ENCODE peak calls at places on chromosomes 16 and 17, in nine cellular contexts. R is NCI-H2029 treated with DMSO at 0.1 percent for 48 hours; S is fibroblast of the conjunctiva; T is kidney; Q is activated naive CD4-positive, alpha-beta T cell treated with Interleukin-2 at 50 U/mL for 16 hours; E is ELR; M is stimulated activated CD8-positive, alpha-beta memory T cell treated with anti-CD3 and anti-CD28 coated beads, Interleukin-4, amount 100 ng/mL, for 1 hour; L is ureter; U is GM12892. I is an unnamed sample.

GRCh38 chr17:80175411-80175810 is 5.6 kb downstream of the CARD14 start:
- DNase-seq in R (no peak), S (no peak), T (peak; percentile 84), Q (no peak), E (peak; percentile 32), M (no peak), L (no peak), U (no peak), I (no peak)

GRCh38 chr16:71762186-71762585 is 37.7 kb upstream of the PHLPP2 start:
- DNase-seq in R (no peak), S (no peak), T (no peak), Q (no peak), E (peak; percentile 66), M (no peak), L (no peak), U (no peak), I (no peak)

GRCh38 chr17:69819316-69820087 is 255.5 kb upstream of the KCNJ16 start:
- DNase-seq in R (no peak), S (no peak), T (no peak), Q (no peak), E (peak; percentile 27), M (no peak), L (no peak), U (no peak), I (no peak)

GRCh38 chr17:74148901-74149596 is 54.4 kb upstream of the RPL38 start:
- DNase-seq in R (no peak), S (no peak), T (no peak), Q (no peak), E (no peak), M (no peak), L (peak; percentile 3), U (no peak), I (no peak)

GRCh38 chr17:81400154-81400938 is 5.1 kb downstream of the BAHCC1 start:
- DNase-seq in R (no peak), S (no peak), T (no peak), Q (no peak), E (peak; percentile 74), M (no peak), L (no peak), U (no peak), I (no peak)

GRCh38 chr16:48124266-48124665 is 31.5 kb downstream of the ABCC12 start:
- DNase-seq in R (no peak), S (no peak), T (no peak), Q (no peak), E (no peak), M (no peak), L (no peak), U (no peak), I (no peak)

GRCh38 chr16:23757116-23757515 is 2.3 kb downstream of the CHP2 start:
- DNase-seq in R (no peak), S (no peak), T (no peak), Q (no peak), E (no peak), M (no peak), L (no peak), U (no peak), I (no peak)

GRCh38 chr17:76504117-76504516 is 2.9 kb upstream of the RHBDF2 start:
- DNase-seq in R (no peak), S (no peak), T (no peak), Q (no peak), E (peak; percentile 54), M (no peak), L (no peak), U (no peak), I (no peak)

GRCh38 chr17:28038802-28039600 is 3.5 kb upstream of the NLK start:
- DNase-seq in R (no peak), S (no peak), T (no peak), Q (no peak), E (peak; percentile 42), M (no peak), L (no peak), U (no peak), I (no peak)

GRCh38 chr17:57305918-57306317 is 49.6 kb downstream of the MSI2 start:
- DNase-seq in R (no peak), S (no peak), T (no peak), Q (no peak), E (peak; percentile 58), M (no peak), L (no peak), U (no peak), I (no peak)

GRCh38 chr17:40452921-40453378 is 9.7 kb downstream of the IGFBP4 start:
- DNase-seq in R (no peak), S (no peak), T (peak; percentile 72), Q (no peak), E (peak; percentile 89), M (no peak), L (no peak), U (no peak), I (no peak)

GRCh38 chr16:1043831-1044514 is 28.6 kb upstream of the SSTR5 start:
- DNase-seq in R (no peak), S (no peak), T (no peak), Q (no peak), E (no peak), M (no peak), L (no peak), U (no peak), I (no peak)

GRCh38 chr16:19172098-19172780 is 4.2 kb downstream of the SYT17 start:
- DNase-seq in R (no peak), S (no peak), T (no peak), Q (no peak), E (no peak), M (no peak), L (no peak), U (no peak), I (no peak)

GRCh38 chr16:8859913-8860881 is 8.6 kb downstream of the CARHSP1 start:
- DNase-seq in R (no peak), S (no peak), T (peak; percentile 88), Q (no peak), E (peak; percentile 45), M (no peak), L (no peak), U (no peak), I (no peak)

GRCh38 chr17:57889892-57890856 is 40.3 kb upstream of the MRPS23 start:
- DNase-seq in R (no peak), S (peak; percentile 72), T (peak; percentile 93), Q (no peak), E (peak; percentile 90), M (no peak), L (peak; percentile 80), U (no peak), I (peak; percentile 73)

GRCh38 chr17:7750321-7750821 is 32.8 kb downstream of the DNAH2 start:
- DNase-seq in R (no peak), S (peak; percentile 44), T (no peak), Q (no peak), E (peak; percentile 95), M (no peak), L (no peak), U (no peak), I (no peak)

GRCh38 chr17:2371183-2372130 is 29.4 kb downstream of the MNT start:
- DNase-seq in R (no peak), S (no peak), T (no peak), Q (no peak), E (no peak), M (no peak), L (no peak), U (no peak), I (no peak)

GRCh38 chr17:60712675-60713074 is 35.0 kb downstream of the BCAS3 start:
- DNase-seq in R (no peak), S (no peak), T (no peak), Q (no peak), E (no peak), M (no peak), L (no peak), U (no peak), I (no peak)

GRCh38 chr17:27551701-27552466 is 79.1 kb upstream of the LGALS9 start:
- DNase-seq in R (peak; percentile 16), S (no peak), T (no peak), Q (no peak), E (peak; percentile 81), M (no peak), L (no peak), U (no peak), I (no peak)

GRCh38 chr17:4167786-4168185 is 24.8 kb downstream of the CYB5D2 start:
- DNase-seq in R (no peak), S (no peak), T (no peak), Q (no peak), E (no peak), M (no peak), L (no peak), U (no peak), I (no peak)

GRCh38 chr16:86520317-86521210 is 10.2 kb downstream of the FOXF1 start:
- DNase-seq in R (no peak), S (no peak), T (peak; percentile 75), Q (no peak), E (no peak), M (no peak), L (no peak), U (no peak), I (no peak)

GRCh38 chr17:29241015-29241963 is 5.4 kb upstream of the CRYBA1 start:
- DNase-seq in R (no peak), S (peak; percentile 91), T (no peak), Q (no peak), E (peak; percentile 99), M (no peak), L (peak; percentile 48), U (no peak), I (no peak)

GRCh38 chr16:12539185-12539929 is 264.3 kb downstream of the CPPED1 start:
- DNase-seq in R (no peak), S (no peak), T (no peak), Q (peak; percentile 41), E (peak; percentile 40), M (no peak), L (no peak), U (no peak), I (peak; percentile 52)

GRCh38 chr16:85391769-85392583 is 221.1 kb upstream of the GSE1 start:
- DNase-seq in R (no peak), S (no peak), T (peak; percentile 39), Q (no peak), E (peak; percentile 39), M (no peak), L (peak; percentile 43), U (no peak), I (no peak)

GRCh38 chr17:31371511-31372097 is 19.9 kb upstream of the RAB11FIP4 start:
- DNase-seq in R (no peak), S (peak; percentile 24), T (no peak), Q (no peak), E (peak; percentile 81), M (no peak), L (no peak), U (no peak), I (no peak)

GRCh38 chr17:50134206-50135110 is 4.5 kb upstream of the SAMD14 start:
- DNase-seq in R (no peak), S (no peak), T (no peak), Q (no peak), E (peak; percentile 63), M (no peak), L (no peak), U (no peak), I (no peak)

GRCh38 chr17:65183736-65184135 is 46.6 kb downstream of the RGS9 start:
- DNase-seq in R (no peak), S (no peak), T (no peak), Q (no peak), E (peak; percentile 64), M (no peak), L (no peak), U (no peak), I (no peak)

GRCh38 chr16:84278968-84279367 is 15.7 kb upstream of the WFDC1 start:
- DNase-seq in R (no peak), S (no peak), T (peak; percentile 44), Q (no peak), E (no peak), M (no peak), L (no peak), U (no peak), I (no peak)

GRCh38 chr16:69274699-69275235 is 36.4 kb upstream of the VPS4A start:
- DNase-seq in R (no peak), S (no peak), T (no peak), Q (no peak), E (no peak), M (no peak), L (no peak), U (no peak), I (no peak)

GRCh38 chr17:751269-752001 is 629 bp downstream of the GEMIN4 start:
- DNase-seq in R (no peak), S (no peak), T (peak; percentile 81), Q (peak; percentile 59), E (peak; percentile 72), M (no peak), L (no peak), U (peak; percentile 48), I (no peak)

I was measured in NCI-H446.